ENCODE peak calls at places on chromosome 5, in ten cellular contexts. H, N, J, K, Z, D, T, A, I and G are unnamed samples.
A peak's percentile ranks its signal among the peaks of the same experiment; 100 is the strongest.

GRCh38 chr5:83563631-83564030 is 92.1 kb downstream of the VCAN start:
- DNase-seq in N (no peak), T (no peak), I (no peak), D (no peak), Z (peak; percentile 83), J (no peak), A (no peak), K (no peak), H (no peak), G (no peak)

GRCh38 chr5:107512029-107512428 is 158.7 kb downstream of the EFNA5 start:
- DNase-seq in J (no peak), Z (no peak), N (no peak), D (no peak), H (no peak), I (no peak), T (no peak), K (no peak), A (no peak), G (no peak)

GRCh38 chr5:141199359-141200235 is at the start of gene PCDHB11:
- DNase-seq in A (no peak), K (no peak), T (no peak), I (no peak), D (peak; percentile 6), N (no peak), Z (peak; percentile 37), H (no peak), J (no peak), G (no peak)

GRCh38 chr5:131252824-131253171 is 11.1 kb upstream of the CDC42SE2 start:
- DNase-seq in J (no peak), T (peak; percentile 53), H (peak; percentile 77), A (peak; percentile 93), I (peak; percentile 85), K (peak; percentile 80), D (no peak), N (no peak), Z (no peak), G (no peak)

GRCh38 chr5:107184066-107184465 is 486.7 kb downstream of the EFNA5 start:
- DNase-seq in I (no peak), H (no peak), Z (peak; percentile 1), K (no peak), J (no peak), D (no peak), N (no peak), T (no peak), A (no peak), G (no peak)

GRCh38 chr5:76175821-76176403 is 92.7 kb downstream of the SV2C start:
- DNase-seq in A (no peak), Z (no peak), H (no peak), I (no peak), K (no peak), D (no peak), T (no peak), N (no peak), J (no peak), G (no peak)

GRCh38 chr5:54021413-54022155 is 288.8 kb downstream of the ARL15 start:
- DNase-seq in H (no peak), K (no peak), I (no peak), N (no peak), A (no peak), D (no peak), T (no peak), Z (no peak), J (peak; percentile 42), G (no peak)

GRCh38 chr5:124806026-124806856 is 59.8 kb upstream of the ZNF608 start:
- DNase-seq in K (peak; percentile 86), A (no peak), Z (peak; percentile 20), D (no peak), I (peak; percentile 88), T (peak; percentile 21), H (peak; percentile 80), J (peak; percentile 81), N (peak; percentile 66), G (peak; percentile 92)

GRCh38 chr5:1658665-1659064 is 134.9 kb upstream of the LPCAT1 start:
- DNase-seq in J (no peak), H (no peak), T (no peak), D (no peak), N (no peak), K (no peak), A (no peak), Z (no peak), I (no peak), G (peak; percentile 49)

GRCh38 chr5:55072668-55073067 is 29.8 kb upstream of the GZMA start:
- DNase-seq in H (no peak), Z (no peak), I (no peak), K (no peak), N (no peak), T (no peak), J (no peak), D (no peak), A (no peak), G (no peak)

GRCh38 chr5:75113354-75113753 is 61.0 kb upstream of the GCNT4 start:
- DNase-seq in N (no peak), A (no peak), I (no peak), Z (no peak), T (no peak), H (no peak), D (no peak), K (no peak), J (no peak), G (no peak)

GRCh38 chr5:75108515-75108914 is 56.2 kb upstream of the GCNT4 start:
- DNase-seq in N (no peak), T (no peak), D (no peak), I (no peak), Z (no peak), K (no peak), H (no peak), A (no peak), J (no peak), G (no peak)

GRCh38 chr5:75108931-75109596 is 56.7 kb upstream of the GCNT4 start:
- DNase-seq in N (no peak), A (no peak), D (no peak), J (no peak), Z (no peak), I (no peak), K (no peak), H (no peak), T (no peak), G (no peak)
- H3K4me3 ChIP-seq in N (no peak overlapping the region), A (no peak overlapping the region), D (no peak overlapping the region), J (no peak overlapping the region), Z (no peak overlapping the region), I (no peak overlapping the region), K (no peak overlapping the region), H (no peak overlapping the region), T (no peak overlapping the region), G (no peak overlapping the region)

GRCh38 chr5:143036146-143036927 is 266.2 kb downstream of the ARHGAP26 start:
- DNase-seq in T (no peak), D (no peak), Z (no peak), H (no peak), N (no peak), J (no peak), K (no peak), I (no peak), A (no peak), G (no peak)
- TF ChIP-seq CTCF in T (no peak), D (no peak), Z (no peak), H (no peak), N (no peak), J (no peak), K (no peak), I (no peak), A (no peak), G (no peak)

DNA sequence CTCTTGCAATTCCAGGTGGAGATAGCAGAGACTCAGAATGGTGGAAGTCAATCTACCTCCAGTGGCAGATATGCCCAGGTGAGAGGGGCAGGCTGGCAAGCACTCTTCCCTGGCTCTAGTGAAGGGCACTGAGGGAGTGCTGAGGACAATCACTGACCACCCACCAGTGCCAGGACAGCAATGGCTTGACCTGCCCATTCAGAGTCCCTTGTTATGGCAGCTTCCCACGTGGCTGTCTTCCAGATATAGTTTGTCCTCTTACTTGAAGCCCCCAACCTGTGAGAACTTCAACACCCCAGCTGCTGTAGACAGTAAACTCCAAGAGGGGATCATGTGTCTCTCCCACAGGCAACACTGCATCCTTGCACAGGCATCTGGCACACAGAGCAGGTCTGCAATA is 104.7 kb downstream of the LHFPL2 start:
- DNase-seq in Z (no peak), J (no peak), T (no peak), D (no peak), H (no peak), N (no peak), A (no peak), K (no peak), I (no peak), G (no peak)
- H3K27ac ChIP-seq in Z (no peak overlapping the region), J (no peak overlapping the region), T (no peak overlapping the region), D (no peak overlapping the region), H (no peak overlapping the region), N (no peak overlapping the region), A (no peak overlapping the region), K (no peak overlapping the region), I (no peak overlapping the region), G (no peak overlapping the region)

GRCh38 chr5:59598547-59598874 is 295.0 kb downstream of the PDE4D start:
- DNase-seq in Z (no peak), A (no peak), D (no peak), N (no peak), I (no peak), H (no peak), T (no peak), J (no peak), K (peak; percentile 9), G (no peak)
- H3K4me3 ChIP-seq in Z (no peak overlapping the region), A (no peak overlapping the region), D (peak overlapping the region; percentile 17), N (no peak overlapping the region), I (peak overlapping the region; percentile 34), H (peak overlapping the region; percentile 43), T (peak overlapping the region; percentile 43), J (no peak overlapping the region), K (peak overlapping the region; percentile 15), G (peak overlapping the region; percentile 50)

DNA sequence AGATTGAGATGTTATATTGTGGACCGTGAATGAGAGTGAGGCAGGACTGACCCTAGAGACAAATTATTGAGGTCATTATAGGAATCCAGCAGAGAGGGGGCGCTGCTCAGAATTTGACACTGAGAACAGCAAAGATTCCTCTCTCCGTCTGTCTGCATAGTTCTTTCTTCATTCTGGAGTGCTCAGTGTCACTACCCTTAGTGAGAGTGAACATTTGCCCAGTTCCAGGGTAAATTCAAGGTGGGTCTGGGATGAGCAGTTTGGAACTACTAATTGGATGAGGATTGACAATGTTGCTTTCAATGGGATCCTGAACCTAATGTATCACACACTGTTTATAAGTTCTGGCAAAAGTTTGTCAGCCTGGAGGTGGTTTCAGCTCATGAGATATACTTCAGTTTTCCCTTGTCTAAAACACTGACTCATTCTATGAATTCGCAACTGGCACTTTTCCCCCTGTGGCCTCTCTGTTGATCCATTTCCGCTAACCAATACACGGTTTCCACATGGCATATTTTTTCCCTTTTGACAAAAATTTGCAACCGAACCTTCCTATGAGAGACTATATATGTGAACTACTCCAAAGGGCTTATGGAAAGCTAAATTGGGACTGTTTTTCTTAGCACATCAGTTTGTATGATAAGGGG is 1240.8 kb upstream of the WWC1 start:
- DNase-seq in T (no peak), J (no peak), H (no peak), K (no peak), A (no peak), N (no peak), Z (no peak), D (no peak), I (no peak), G (no peak)
- TF ChIP-seq CTCF in T (no peak), J (no peak), H (no peak), K (no peak), A (no peak), N (no peak), Z (no peak), D (no peak), I (no peak), G (no peak)